ENCODE peak calls at places on chromosomes 7 and 10, in four cellular contexts. H is SK-N-SH, K is K562, X is HepG2. Z is an unnamed sample.

GRCh38 chr10:21993360-21994001 is 10.0 kb downstream of the DNAJC1 start:
- DNase-seq in X (no peak), H (no peak), K (no peak), Z (no peak)

GRCh38 chr10:67763499-67764011 is 67.6 kb upstream of the CTNNA3 start:
- DNase-seq in H (peak), K (peak), X (peak), Z (peak)

GRCh38 chr10:49359349-49360231 is 36.3 kb downstream of the DRGX start:
- DNase-seq in H (peak), K (no peak), X (peak), Z (peak)

GRCh38 chr10:132878730-132879407 is 63.5 kb downstream of the CFAP46 start:
- DNase-seq in H (no peak), K (no peak), X (no peak), Z (peak)

GRCh38 chr7:79930604-79931003 is 204.0 kb upstream of the GNAI1 start:
- DNase-seq in X (no peak), K (no peak), H (no peak), Z (no peak)

GRCh38 chr10:116472874-116473273 is 45.2 kb downstream of the PNLIPRP3 start:
- DNase-seq in X (no peak), H (no peak), K (no peak), Z (no peak)

GRCh38 chr7:158819571-158820203 is 9.6 kb downstream of the ESYT2 start:
- DNase-seq in K (peak), H (no peak), X (no peak), Z (no peak)

GRCh38 chr7:38679419-38679818 is 48.2 kb upstream of the AMPH start:
- DNase-seq in H (no peak), X (no peak), K (no peak), Z (no peak)

GRCh38 chr7:141227454-141227853 is 153.6 kb downstream of the TMEM178B start:
- DNase-seq in X (peak), K (no peak), H (no peak), Z (no peak)

GRCh38 chr10:38730076-38730475 is 635.9 kb downstream of the ZNF37A start:
- DNase-seq in H (no peak), X (no peak), K (no peak), Z (no peak)

GRCh38 chr10:127612-128432 is 7.4 kb upstream of the ZMYND11 start:
- DNase-seq in X (no peak), H (no peak), K (no peak), Z (no peak)

GRCh38 chr7:27196287-27196739 is 3.6 kb downstream of the HOXA13 start:
- DNase-seq in K (peak), H (peak), X (peak), Z (peak)

GRCh38 chr7:148772297-148773089 is 73.8 kb downstream of the CUL1 start:
- DNase-seq in K (no peak), H (no peak), X (no peak), Z (no peak)

GRCh38 chr10:43041422-43042342 is 35.2 kb upstream of the RET start:
- DNase-seq in X (no peak), K (no peak), H (peak), Z (no peak)

GRCh38 chr10:80204801-80205477 is 398 bp downstream of the ANXA11 start:
- DNase-seq in K (peak), X (no peak), H (peak), Z (no peak)

GRCh38 chr7:71752171-71752935 is 620.4 kb downstream of the GALNT17 start:
- DNase-seq in H (peak), K (peak), X (peak), Z (peak)
- TF ChIP-seq FOXJ3 in H (no peak), K (no peak), X (no peak), Z (no peak)

GRCh38 chr10:89421018-89421476 is 6.7 kb downstream of the IFIT5 start:
- DNase-seq in X (no peak), K (no peak), H (no peak), Z (no peak)
- TF ChIP-seq FOXJ3 in X (no peak), K (no peak), H (no peak), Z (no peak)

GRCh38 chr7:116673504-116673865 is 1.5 kb downstream of the MET start:
- DNase-seq in X (no peak), H (no peak), K (no peak), Z (no peak)

GRCh38 chr7:116672596-116673503 is 854 bp downstream of the MET start:
- DNase-seq in H (peak), K (no peak), X (peak), Z (peak)

GRCh38 chr7:116670409-116671036 is 1.5 kb upstream of the MET start:
- DNase-seq in K (no peak), X (peak), H (no peak), Z (no peak)

GRCh38 chr7:116671111-116671510 is 885 bp upstream of the MET start:
- DNase-seq in X (no peak), H (no peak), K (no peak), Z (no peak)

DNA sequence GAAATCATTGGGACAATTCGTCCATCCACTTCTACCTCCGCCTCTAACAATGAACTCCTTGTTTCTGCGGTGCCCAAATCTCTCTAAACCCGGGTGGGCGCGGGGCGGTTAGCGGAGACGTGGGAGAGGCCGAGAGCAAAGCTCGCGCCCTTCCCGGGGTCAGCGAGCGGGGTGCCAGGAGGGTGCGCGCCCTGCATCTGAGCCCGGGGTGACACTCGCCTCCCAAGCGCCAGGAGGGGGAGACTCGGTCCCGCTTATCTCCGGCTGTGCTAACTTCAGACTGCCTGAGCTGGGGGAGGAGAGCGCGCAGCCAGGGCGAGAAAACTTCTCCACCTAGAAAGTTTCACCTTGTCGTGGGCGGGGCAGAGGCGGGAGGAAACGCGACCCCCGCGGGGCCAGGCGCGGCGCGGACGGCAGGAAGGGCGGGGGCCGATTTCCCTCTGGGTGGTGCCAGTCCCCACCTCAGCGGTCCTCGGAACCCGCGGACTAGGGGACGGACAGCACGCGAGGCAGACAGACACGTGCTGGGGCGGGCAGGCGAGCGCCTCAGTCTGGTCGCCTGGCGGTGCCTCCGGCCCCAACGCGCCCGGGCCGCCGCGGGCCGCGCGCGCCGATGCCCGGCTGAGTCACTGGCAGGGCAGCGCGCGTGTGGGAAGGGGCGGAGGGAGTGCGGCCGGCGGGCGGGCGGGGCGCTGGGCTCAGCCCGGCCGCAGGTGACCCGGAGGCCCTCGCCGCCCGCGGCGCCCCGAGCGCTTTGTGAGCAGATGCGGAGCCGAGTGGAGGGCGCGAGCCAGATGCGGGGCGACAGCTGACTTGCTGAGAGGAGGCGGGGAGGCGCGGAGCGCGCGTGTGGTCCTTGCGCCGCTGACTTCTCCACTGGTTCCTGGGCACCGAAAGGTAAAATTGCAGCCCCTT is at the start of gene MET:
- DNase-seq in H (peak), X (peak), K (peak), Z (peak)
- TF ChIP-seq FOXJ3 in H (no peak), X (no peak), K (no peak), Z (no peak)

GRCh38 chr10:69455009-69455763 is 3.9 kb downstream of the TSPAN15 start:
- DNase-seq in H (no peak), X (no peak), K (no peak), Z (no peak)
- TF ChIP-seq FOXJ3 in H (no peak), X (no peak), K (no peak), Z (no peak)

GRCh38 chr7:150642926-150643325 is 10.7 kb upstream of the GIMAP6 start:
- DNase-seq in X (no peak), K (no peak), H (no peak), Z (no peak)
- TF ChIP-seq FOXJ3 in X (no peak), K (no peak), H (no peak), Z (no peak)

DNA sequence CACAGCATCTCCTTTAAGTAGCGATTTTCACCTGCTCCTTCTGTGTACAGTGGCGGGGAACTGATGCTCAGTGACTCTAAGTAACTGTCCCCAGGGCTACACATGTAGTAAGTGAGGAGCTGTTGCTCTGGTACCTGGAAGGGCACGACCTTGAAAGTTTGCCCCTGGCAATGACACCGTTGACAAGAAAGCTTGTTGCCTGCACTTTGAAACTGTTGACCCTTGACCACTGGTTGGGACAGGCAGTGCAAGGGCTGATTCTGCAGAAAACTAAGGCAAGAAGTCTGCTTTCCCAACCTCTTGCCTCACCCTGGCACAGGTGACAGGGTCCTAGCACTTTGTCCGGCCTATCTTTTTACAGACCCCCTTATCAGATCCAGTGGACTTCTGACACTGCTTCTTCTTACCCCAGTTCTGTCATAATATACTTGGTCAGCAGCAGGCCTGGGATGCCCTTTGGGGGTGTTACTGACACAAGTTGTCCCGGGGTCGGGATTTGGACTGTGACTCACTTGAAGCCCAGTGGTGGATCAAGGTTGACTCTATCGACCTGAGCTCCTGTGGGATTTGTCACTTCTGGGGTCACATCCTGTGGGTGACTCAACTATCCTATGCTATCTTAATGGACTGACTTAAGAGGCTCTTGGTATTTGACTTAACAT is 5.8 kb downstream of the ACSL5 start:
- DNase-seq in X (peak), K (peak), H (no peak), Z (no peak)
- TF ChIP-seq FOXJ3 in X (no peak), K (no peak), H (no peak), Z (no peak)

DNA sequence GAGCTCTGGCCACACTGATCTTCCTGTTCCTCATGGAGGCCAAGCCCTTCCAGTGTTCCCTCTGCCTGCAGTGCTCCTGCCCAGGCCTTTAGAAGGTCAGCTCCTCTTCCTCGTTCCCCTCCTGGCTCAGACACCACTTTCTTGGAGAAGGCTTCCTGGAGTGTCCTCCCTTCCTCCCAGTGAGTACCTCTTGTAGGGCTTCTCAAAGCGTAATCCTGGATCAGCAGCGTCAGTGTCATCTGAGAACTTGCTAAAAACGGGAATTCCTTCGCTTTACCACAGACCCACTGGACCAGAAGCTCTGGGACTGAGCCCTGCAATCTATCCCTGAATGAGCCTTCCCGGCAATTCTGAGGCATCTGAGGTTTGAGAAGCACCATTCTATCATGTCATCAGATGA is 3.6 kb downstream of the PDZD7 start:
- DNase-seq in H (no peak), X (no peak), K (no peak), Z (no peak)
- TF ChIP-seq FOXJ3 in H (no peak), X (no peak), K (no peak), Z (no peak)